ENCODE peak calls at places on chromosomes 5 and 9, in four cellular contexts. I is SK-N-SH, O is breast epithelium, M is pancreas. S is an unnamed sample.

GRCh38 chr5:72328172-72328571 is 8.0 kb downstream of the PTCD2 start:
- DNase-seq in I (peak; percentile 12), M (no peak), O (no peak), S (no peak)

GRCh38 chr9:129278391-129279237 is 100.6 kb upstream of the IER5L start:
- DNase-seq in O (peak; percentile 72), I (no peak), M (peak; percentile 44), S (peak; percentile 71)

GRCh38 chr9:1837453-1838084 is 177.6 kb upstream of the SMARCA2 start:
- DNase-seq in I (peak; percentile 36), M (no peak), O (peak; percentile 18), S (no peak)

GRCh38 chr9:127721391-127721821 is 5.5 kb downstream of the TTC16 start:
- DNase-seq in I (no peak), M (no peak), O (no peak), S (no peak)

GRCh38 chr9:119160559-119160958 is 208.7 kb downstream of the BRINP1 start:
- DNase-seq in O (no peak), M (peak; percentile 6), I (no peak), S (no peak)

GRCh38 chr5:126857472-126858410 is 80.8 kb downstream of the LMNB1 start:
- DNase-seq in I (no peak), M (no peak), O (peak; percentile 32), S (no peak)

GRCh38 chr5:73143716-73144115 is 23.3 kb downstream of the TMEM171 start:
- DNase-seq in O (no peak), M (no peak), I (no peak), S (no peak)

GRCh38 chr5:86665984-86666760 is 48.4 kb downstream of the COX7C start:
- DNase-seq in O (no peak), I (no peak), M (peak; percentile 25), S (no peak)

GRCh38 chr5:102715405-102715804 is 39.7 kb upstream of the PAM start:
- DNase-seq in I (no peak), M (no peak), O (no peak), S (no peak)

GRCh38 chr9:120043448-120043847 is 536.5 kb downstream of the CDK5RAP2 start:
- DNase-seq in O (no peak), I (no peak), M (no peak), S (no peak)

GRCh38 chr5:59698207-59698606 is 195.3 kb downstream of the PDE4D start:
- DNase-seq in M (no peak), I (no peak), O (no peak), S (no peak)

GRCh38 chr9:110192531-110193326 is 15.2 kb downstream of the C9orf152 start:
- DNase-seq in O (peak; percentile 55), M (no peak), I (no peak), S (no peak)

GRCh38 chr5:1056611-1057484 is 48.2 kb downstream of the NKD2 start:
- DNase-seq in I (peak; percentile 23), M (no peak), O (no peak), S (no peak)

GRCh38 chr9:129183495-129184308 is 5.6 kb upstream of the IER5L start:
- DNase-seq in O (no peak), M (no peak), I (peak; percentile 46), S (no peak)

GRCh38 chr9:95237336-95237735 is 80.2 kb downstream of the FANCC start:
- DNase-seq in I (no peak), M (no peak), O (no peak), S (no peak)

GRCh38 chr5:62082370-62082778 is 223.6 kb upstream of the KIF2A start:
- DNase-seq in M (no peak), O (no peak), I (peak; percentile 28), S (no peak)

GRCh38 chr9:98991981-98992884 is 48.5 kb downstream of the COL15A1 start:
- DNase-seq in I (no peak), M (no peak), O (no peak), S (peak; percentile 62)

GRCh38 chr9:124752967-124753366 is 18.1 kb downstream of the NR6A1 start:
- DNase-seq in M (no peak), I (peak; percentile 29), O (no peak), S (no peak)

GRCh38 chr5:111252799-111253564 is 28.8 kb downstream of the CAMK4 start:
- DNase-seq in O (no peak), M (no peak), I (no peak), S (no peak)

GRCh38 chr5:122091942-122092600 is 14.0 kb upstream of the LOX start:
- DNase-seq in O (no peak), I (no peak), M (no peak), S (no peak)

GRCh38 chr9:86337469-86338107 is 16.6 kb downstream of the TUT7 start:
- DNase-seq in M (no peak), I (no peak), O (no peak), S (no peak)

GRCh38 chr9:123725389-123725788 is 204.5 kb downstream of the DENND1A start:
- DNase-seq in I (peak; percentile 53), O (no peak), M (no peak), S (no peak)

GRCh38 chr5:142813208-142813607 is 43.0 kb downstream of the ARHGAP26 start:
- DNase-seq in O (no peak), I (no peak), M (no peak), S (no peak)

GRCh38 chr9:95813923-95814322 is 61.6 kb upstream of the ERCC6L2 start:
- DNase-seq in M (no peak), I (no peak), O (no peak), S (no peak)

GRCh38 chr5:145847499-145848497 is 12.7 kb upstream of the PRELID2 start:
- DNase-seq in M (no peak), I (no peak), O (no peak), S (no peak)

GRCh38 chr5:151074557-151074956 is 6.3 kb downstream of the TNIP1 start:
- DNase-seq in I (no peak), O (no peak), M (no peak), S (no peak)

GRCh38 chr5:163908253-163908652 is 402.8 kb downstream of the MAT2B start:
- DNase-seq in M (no peak), O (no peak), I (no peak), S (no peak)

GRCh38 chr9:94300470-94301301 is 27.8 kb downstream of the NUTM2F start:
- DNase-seq in I (no peak), M (no peak), O (no peak), S (no peak)

GRCh38 chr5:151719228-151719861 is 32.6 kb upstream of the SPARC start:
- DNase-seq in O (no peak), I (no peak), M (no peak), S (no peak)

GRCh38 chr5:30000231-30000630 is 1193.3 kb upstream of the CDH6 start:
- DNase-seq in O (no peak), I (no peak), M (no peak), S (no peak)

GRCh38 chr9:93253633-93254032 is 69.7 kb downstream of the WNK2 start:
- DNase-seq in M (no peak), I (no peak), O (no peak), S (no peak)

GRCh38 chr9:38619556-38620447 is 594 bp downstream of the ANKRD18A start:
- DNase-seq in I (peak; percentile 51), M (peak; percentile 26), O (no peak), S (no peak)

GRCh38 chr9:131347376-131348020 is 46.4 kb upstream of the PRRC2B start:
- DNase-seq in I (no peak), M (no peak), O (no peak), S (no peak)

GRCh38 chr9:38350529-38350928 is 42.0 kb upstream of the ALDH1B1 start:
- DNase-seq in M (no peak), O (no peak), I (no peak), S (no peak)

GRCh38 chr5:176742246-176743105 is 67.9 kb upstream of the UNC5A start:
- DNase-seq in M (no peak), O (no peak), I (peak; percentile 22), S (peak; percentile 49)

GRCh38 chr5:160169326-160169725 is 50.1 kb upstream of the PWWP2A start:
- DNase-seq in M (no peak), I (no peak), O (no peak), S (no peak)

GRCh38 chr9:91086657-91087563 is 274.8 kb downstream of the AUH start:
- DNase-seq in O (no peak), I (no peak), M (no peak), S (no peak)

GRCh38 chr9:133728856-133729645 is 9.1 kb downstream of the SARDH start:
- DNase-seq in M (no peak), I (no peak), O (no peak), S (peak; percentile 47)

GRCh38 chr9:133726401-133727276 is 11.5 kb downstream of the SARDH start:
- DNase-seq in I (peak; percentile 86), M (peak; percentile 9), O (peak; percentile 37), S (peak; percentile 69)

GRCh38 chr9:133725886-133726285 is 12.3 kb downstream of the SARDH start:
- DNase-seq in O (no peak), M (no peak), I (peak; percentile 11), S (peak; percentile 20)

GRCh38 chr9:133727876-133728441 is 10.2 kb downstream of the SARDH start:
- DNase-seq in M (no peak), I (peak; percentile 29), O (no peak), S (peak; percentile 60)

GRCh38 chr9:133727277-133727875 is 10.8 kb downstream of the SARDH start:
- DNase-seq in I (peak; percentile 46), O (no peak), M (no peak), S (peak; percentile 68)
- TF ChIP-seq CTCF in I (peak; percentile 9), O (no peak), M (no peak), S (no peak)

DNA sequence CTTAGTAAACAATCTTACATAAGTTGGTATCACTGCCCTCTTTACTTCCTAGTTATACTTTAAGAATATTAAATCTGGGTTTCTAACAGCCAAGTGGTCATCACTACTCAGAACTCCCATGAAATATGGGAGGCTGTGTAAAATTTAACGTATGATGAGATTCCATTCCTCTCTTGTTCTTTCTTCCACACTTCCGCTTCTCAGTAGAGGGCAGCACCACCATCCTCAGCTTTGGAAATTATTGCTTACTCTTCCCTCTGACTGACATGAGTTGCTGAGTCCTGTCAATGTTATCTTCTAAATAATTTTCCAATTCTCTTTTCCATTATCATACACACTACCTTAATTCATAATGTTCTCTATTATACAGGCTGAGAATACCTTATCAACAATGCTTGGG is 194.0 kb downstream of the RFX3 start:
- DNase-seq in I (peak; percentile 2), M (no peak), O (no peak), S (no peak)
- TF ChIP-seq CTCF in I (peak; percentile 35), M (no peak), O (no peak), S (peak; percentile 37)

GRCh38 chr9:133670466-133670865 is 34.3 kb downstream of the DBH start:
- DNase-seq in I (no peak), M (no peak), O (no peak), S (no peak)
- TF ChIP-seq CTCF in I (no peak), M (no peak), O (no peak), S (no peak)

GRCh38 chr5:75203604-75204003 is 33.1 kb downstream of the ANKRD31 start:
- DNase-seq in O (no peak), I (no peak), M (no peak), S (no peak)

GRCh38 chr5:75197746-75198145 is 38.9 kb downstream of the ANKRD31 start:
- DNase-seq in I (no peak), M (no peak), O (no peak), S (no peak)

GRCh38 chr5:75200776-75201175 is 35.9 kb downstream of the ANKRD31 start:
- DNase-seq in I (no peak), M (no peak), O (no peak), S (no peak)

GRCh38 chr5:75199946-75200345 is 36.7 kb downstream of the ANKRD31 start:
- DNase-seq in O (no peak), I (no peak), M (no peak), S (no peak)

DNA sequence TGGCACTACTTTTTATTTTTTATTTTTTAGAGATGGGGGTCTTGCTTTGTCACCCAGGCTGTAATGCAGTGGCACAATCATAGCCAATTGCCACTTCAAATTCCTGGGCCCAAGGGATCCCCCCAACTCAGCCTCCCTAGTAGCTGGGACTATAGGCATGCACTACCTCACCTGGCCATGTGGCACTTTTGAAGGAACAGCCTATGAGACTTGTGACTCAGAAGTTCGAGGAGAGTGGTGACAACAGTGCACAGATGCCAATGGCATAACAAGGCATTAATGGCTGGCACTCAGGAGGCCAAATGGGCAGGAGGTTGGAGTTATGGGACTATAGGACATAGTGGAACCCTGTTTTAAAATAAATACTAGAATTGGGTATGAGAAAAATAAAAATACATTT is 33.7 kb downstream of the ANKRD31 start:
- DNase-seq in O (no peak), M (no peak), I (no peak), S (no peak)
- TF ChIP-seq CTCF in O (no peak), M (no peak), I (no peak), S (peak; percentile 21)

S was measured in type B pancreatic cell.